ENCODE peak calls at places on chromosomes 11 and 22, in ten cellular contexts. X is fibroblast of lung, O is substantia nigra, N is aorta, U is tibial artery, T is GM23248, Y is thoracic aorta, F is uterus, L is endothelial cell of umbilical vein, M is transverse colon. B is an unnamed sample.

GRCh38 chr11:34234086-34234740 is 123.6 kb downstream of the ABTB2 start:
- DNase-seq in X (no peak), Y (no peak), M (peak), L (peak), U (no peak), F (peak), O (no peak), T (peak), N (no peak), B (no peak)

GRCh38 chr11:124863826-124864165 is 1.4 kb upstream of the ROBO3 start:
- DNase-seq in F (no peak), N (no peak), Y (no peak), L (no peak), O (no peak), M (no peak), T (no peak), U (no peak), X (no peak), B (no peak)

GRCh38 chr11:122159173-122159701 is 43.2 kb upstream of the BLID start:
- DNase-seq in T (peak), M (no peak), X (peak), U (no peak), N (no peak), Y (no peak), O (peak), L (peak), F (peak), B (peak)

GRCh38 chr22:44758354-44758969 is 6.1 kb downstream of the ARHGAP8 start:
- DNase-seq in Y (no peak), X (peak), O (no peak), T (peak), M (no peak), F (no peak), N (no peak), U (no peak), L (no peak), B (no peak)

GRCh38 chr22:23305321-23305910 is 125.1 kb downstream of the BCR start:
- DNase-seq in L (peak), X (peak), O (peak), T (peak), Y (no peak), U (peak), M (no peak), F (peak), N (peak), B (no peak)

GRCh38 chr11:8018742-8019631 is 31.9 kb downstream of the EIF3F start:
- DNase-seq in T (peak), U (peak), N (peak), X (peak), Y (peak), O (peak), F (peak), L (peak), M (peak), B (peak)

GRCh38 chr11:13160745-13161144 is 116.8 kb upstream of the BMAL1 start:
- DNase-seq in Y (no peak), X (no peak), O (no peak), U (no peak), M (no peak), L (no peak), F (no peak), N (no peak), T (no peak), B (no peak)

GRCh38 chr11:85705805-85706204 is 19.8 kb upstream of the CCDC89 start:
- DNase-seq in M (no peak), L (no peak), Y (no peak), X (no peak), U (no peak), T (peak), O (no peak), F (no peak), N (no peak), B (no peak)

GRCh38 chr22:46910624-46911023 is 148.2 kb downstream of the TBC1D22A start:
- DNase-seq in N (peak), M (no peak), L (no peak), U (no peak), Y (no peak), O (no peak), X (no peak), F (no peak), T (no peak), B (no peak)

GRCh38 chr11:62976109-62976508 is 8.7 kb downstream of the SLC22A6 start:
- DNase-seq in M (no peak), X (no peak), N (no peak), U (no peak), F (no peak), Y (no peak), L (no peak), O (no peak), T (no peak), B (no peak)

GRCh38 chr11:106728861-106729260 is 289.4 kb downstream of the GUCY1A2 start:
- DNase-seq in M (no peak), F (no peak), N (no peak), Y (no peak), T (no peak), U (no peak), X (no peak), L (no peak), O (no peak), B (no peak)

GRCh38 chr11:65781152-65781961 is 581 bp upstream of the AP5B1 start:
- DNase-seq in U (peak), N (peak), T (peak), Y (no peak), O (peak), X (no peak), F (no peak), L (peak), M (peak), B (no peak)

GRCh38 chr11:11409916-11410315 is 56.9 kb upstream of the CSNK2A3 start:
- DNase-seq in M (peak), Y (no peak), F (no peak), U (no peak), T (no peak), O (no peak), L (no peak), X (no peak), N (no peak), B (no peak)

GRCh38 chr22:17176715-17177114 is 17.6 kb upstream of the HDHD5 start:
- DNase-seq in X (no peak), N (no peak), U (no peak), Y (no peak), M (no peak), O (no peak), L (no peak), T (no peak), F (no peak), B (no peak)

DNA sequence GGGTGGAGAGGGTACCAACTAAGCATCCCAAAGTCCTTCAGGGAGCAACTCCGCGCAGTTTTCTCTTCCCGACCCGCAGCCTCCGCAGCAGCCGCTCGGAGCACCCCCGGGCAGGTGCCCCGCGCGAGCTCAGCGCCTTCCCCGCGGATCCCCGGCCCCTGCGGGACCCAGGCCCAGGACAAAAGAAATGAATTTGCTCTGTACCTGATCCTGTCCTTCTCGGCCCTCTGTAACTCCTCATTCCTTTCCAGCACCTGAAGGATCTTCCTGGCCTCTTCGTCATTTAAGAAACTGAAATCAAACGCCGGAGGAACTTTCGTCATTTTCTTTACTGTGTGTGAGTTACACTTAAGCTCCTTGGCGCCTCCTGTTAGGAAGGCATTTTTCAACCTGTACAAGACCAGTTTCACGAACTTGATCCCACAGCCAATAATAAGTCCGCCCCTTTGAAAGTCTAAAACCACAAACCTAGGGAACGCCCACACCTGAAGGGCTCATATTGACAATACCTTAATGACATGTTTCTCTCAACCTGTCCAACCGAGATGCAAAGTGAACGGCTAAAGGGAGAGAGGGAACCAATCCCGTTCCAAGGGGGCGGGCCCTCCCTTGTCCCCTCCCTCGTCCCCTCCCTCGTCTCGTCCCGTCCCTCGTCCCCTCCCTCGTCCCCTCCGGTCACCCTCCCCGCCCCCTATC is at the start of gene EXPH5:
- DNase-seq in F (peak), Y (peak), U (peak), O (peak), T (peak), L (peak), M (peak), X (peak), N (peak), B (no peak)
- H3K27ac ChIP-seq in F (no peak), Y (no peak), U (peak), O (no peak), T (no peak), L (no peak), M (peak), X (no peak), N (no peak), B (peak)

DNA sequence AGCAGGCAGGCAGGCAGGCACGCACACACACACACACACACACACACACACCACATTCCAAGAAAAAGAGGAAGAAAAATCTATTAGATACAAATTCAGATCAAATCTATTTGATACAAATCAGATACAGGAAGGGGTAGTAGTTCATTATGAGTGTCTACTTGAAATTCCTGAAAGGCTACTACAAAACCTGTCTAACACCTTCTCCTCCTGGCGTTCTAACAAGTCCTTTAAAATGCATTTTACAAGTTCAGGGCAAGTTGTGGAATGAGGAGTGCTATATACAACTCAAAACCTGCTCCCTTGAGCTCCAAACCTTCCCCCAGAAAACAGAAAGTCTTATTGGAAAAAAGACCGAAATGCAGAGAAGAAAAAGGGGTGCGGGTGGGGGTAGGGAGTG is 476 bp downstream of the ARHGAP32 start:
- DNase-seq in T (no peak), F (no peak), O (no peak), X (no peak), N (no peak), M (no peak), U (no peak), Y (no peak), L (no peak), B (no peak)
- H3K27ac ChIP-seq in T (no peak), F (no peak), O (no peak), X (no peak), N (no peak), M (no peak), U (no peak), Y (no peak), L (no peak), B (no peak)

DNA sequence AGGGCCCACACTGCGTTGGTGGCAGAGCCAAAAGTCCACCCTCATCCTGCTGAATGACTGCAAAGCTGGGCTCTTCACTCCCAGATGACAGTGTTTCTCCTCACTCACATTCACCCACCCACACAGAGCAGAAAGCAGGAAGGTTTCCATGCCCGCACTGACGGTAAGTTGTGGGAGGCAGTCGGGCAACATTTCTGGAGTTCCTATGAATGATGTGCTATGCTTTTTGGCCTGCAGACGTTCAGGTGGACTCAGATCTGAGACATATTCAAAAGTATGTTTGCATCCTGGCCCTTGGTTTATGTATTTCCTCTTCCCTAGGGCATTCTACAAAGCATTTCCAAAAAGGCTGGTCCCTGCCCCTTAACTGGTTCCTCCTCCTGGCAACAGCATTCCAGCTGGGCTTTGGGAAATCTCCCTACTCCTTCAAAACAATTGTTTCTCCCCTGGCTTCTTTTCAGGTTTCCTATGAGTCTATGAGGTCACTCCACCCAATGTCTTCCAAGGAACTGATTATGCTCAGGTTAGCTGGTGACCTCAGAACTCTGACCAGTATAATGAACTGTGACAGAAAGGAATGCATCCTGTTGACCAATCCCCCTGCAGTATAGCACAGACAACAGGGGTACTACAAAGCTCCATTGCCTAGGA is 36.4 kb downstream of the PACSIN2 start:
- DNase-seq in L (peak), M (no peak), X (no peak), F (peak), Y (no peak), T (peak), N (no peak), O (no peak), U (no peak), B (no peak)
- H3K27ac ChIP-seq in L (peak), M (peak), X (peak), F (peak), Y (peak), T (peak), N (peak), O (no peak), U (peak), B (no peak)

DNA sequence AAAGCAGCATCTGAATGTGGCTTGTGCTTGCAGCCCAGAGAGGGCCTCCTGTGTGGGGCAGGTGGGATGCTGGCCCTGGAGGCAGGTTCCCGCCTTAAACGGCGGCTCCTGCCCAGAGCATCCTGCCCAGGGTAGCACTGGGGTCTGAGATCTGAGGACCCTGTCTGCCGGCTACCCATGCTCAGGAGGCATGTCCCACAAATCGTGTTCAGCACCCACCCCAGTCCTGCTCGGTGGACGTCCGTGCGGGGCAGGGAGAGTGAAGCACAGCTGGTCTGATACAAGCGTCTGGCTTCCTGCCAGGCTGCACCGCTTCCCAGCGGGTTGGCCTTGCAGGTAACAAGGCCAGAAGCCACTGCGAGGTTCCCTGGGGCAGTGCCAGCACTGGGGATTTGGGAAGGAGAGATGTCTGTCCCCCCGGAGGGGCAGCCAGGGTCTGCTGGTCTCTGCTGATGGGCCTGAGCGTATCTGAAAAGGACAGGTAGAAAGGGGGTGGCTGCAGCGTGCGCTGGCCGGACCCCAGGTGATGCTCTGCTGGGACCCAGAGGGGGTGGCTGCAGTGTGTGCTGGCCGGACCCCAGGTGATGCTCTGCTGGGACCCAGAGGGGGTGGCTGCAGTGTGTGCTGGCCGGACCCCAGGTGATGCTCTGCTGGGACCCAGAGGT is 3.6 kb downstream of the TRABD start:
- DNase-seq in L (no peak), U (no peak), T (no peak), X (no peak), F (no peak), N (no peak), Y (no peak), M (peak), O (no peak), B (no peak)
- H3K27ac ChIP-seq in L (no peak), U (peak), T (no peak), X (no peak), F (peak), N (no peak), Y (peak), M (peak), O (peak), B (no peak)

GRCh38 chr22:20131856-20132685 is 467 bp downstream of the ZDHHC8 start:
- DNase-seq in X (no peak), L (no peak), U (no peak), O (peak), N (peak), Y (no peak), F (no peak), T (peak), M (peak), B (no peak)
- H3K27ac ChIP-seq in X (peak), L (no peak), U (peak), O (peak), N (no peak), Y (peak), F (peak), T (peak), M (peak), B (no peak)

GRCh38 chr22:36339171-36340065 is 48.3 kb downstream of the MYH9 start:
- DNase-seq in L (peak), Y (no peak), N (no peak), T (peak), X (peak), O (no peak), M (no peak), F (no peak), U (no peak), B (no peak)
- H3K27ac ChIP-seq in L (peak), Y (peak), N (peak), T (peak), X (peak), O (peak), M (peak), F (peak), U (peak), B (peak)